ENCODE peak calls at places on chromosomes 16 and 17, in eight cellular contexts. W is H9, S is putamen, G is activated T-cell treated with anti-CD3 and anti-CD28 coated beads for 4 hours, P is SHP77, U is transverse colon, R is left ventricle myocardium inferior, J is T47D. Q is an unnamed sample.
A peak's percentile ranks its signal among the peaks of the same experiment; 100 is the strongest.

GRCh38 chr17:6070895-6071511 is 824 bp downstream of the WSCD1 start:
- DNase-seq in J (no peak), W (no peak), G (no peak), R (no peak), P (no peak), S (no peak), U (peak; percentile 27), Q (peak; percentile 32)

GRCh38 chr17:75950850-75951554 is 10.2 kb upstream of the FBF1 start:
- DNase-seq in U (no peak), R (no peak), S (no peak), J (no peak), W (no peak), P (no peak), G (no peak), Q (no peak)

GRCh38 chr16:11004957-11005610 is 60.7 kb downstream of the CLEC16A start:
- DNase-seq in G (no peak), S (no peak), J (no peak), R (no peak), P (no peak), U (no peak), W (no peak), Q (no peak)

GRCh38 chr17:36697907-36698526 is 96.6 kb downstream of the MRM1 start:
- DNase-seq in S (no peak), G (no peak), P (no peak), W (no peak), J (no peak), U (no peak), R (no peak), Q (peak; percentile 44)

GRCh38 chr16:67329901-67330300 is 3.3 kb downstream of the LRRC36 start:
- DNase-seq in J (no peak), R (no peak), G (no peak), S (no peak), U (no peak), P (no peak), W (no peak), Q (no peak)

GRCh38 chr16:54241525-54241924 is 45.1 kb downstream of the IRX3 start:
- DNase-seq in J (no peak), S (peak; percentile 13), R (no peak), G (no peak), U (no peak), W (no peak), P (no peak), Q (no peak)

GRCh38 chr17:273994-274832 is 78.4 kb downstream of the RPH3AL start:
- DNase-seq in W (no peak), R (no peak), U (no peak), S (no peak), J (no peak), P (no peak), G (no peak), Q (no peak)

GRCh38 chr17:44901323-44901965 is 2.2 kb upstream of the EFTUD2 start:
- DNase-seq in U (no peak), W (no peak), P (peak; percentile 24), G (no peak), J (no peak), R (no peak), S (no peak), Q (no peak)

GRCh38 chr17:72191901-72192300 is 71.1 kb downstream of the SOX9 start:
- DNase-seq in P (no peak), J (no peak), G (no peak), R (peak; percentile 65), U (no peak), S (no peak), W (no peak), Q (no peak)

GRCh38 chr16:71367243-71367976 is 8.9 kb downstream of the CALB2 start:
- DNase-seq in G (no peak), S (no peak), P (peak; percentile 70), U (peak; percentile 38), J (no peak), R (no peak), W (peak; percentile 91), Q (peak; percentile 69)

GRCh38 chr16:7086842-7087616 is 245.6 kb upstream of the RBFOX1 start:
- DNase-seq in W (peak; percentile 88), S (no peak), P (peak; percentile 36), G (no peak), R (peak; percentile 33), J (peak; percentile 4), U (no peak), Q (peak; percentile 78)

GRCh38 chr16:998211-998610 is 16.6 kb downstream of the SOX8 start:
- DNase-seq in G (no peak), S (no peak), P (no peak), J (no peak), R (no peak), U (no peak), W (no peak), Q (no peak)

GRCh38 chr17:42673885-42674754 is 2.7 kb downstream of the PLEKHH3 start:
- DNase-seq in P (no peak), S (no peak), G (no peak), R (peak; percentile 77), U (peak; percentile 66), J (peak; percentile 89), W (peak; percentile 89), Q (peak; percentile 55)

GRCh38 chr16:84138824-84139627 is 6.0 kb downstream of the HSDL1 start:
- DNase-seq in W (no peak), R (no peak), J (no peak), S (no peak), G (no peak), U (no peak), P (peak; percentile 58), Q (peak; percentile 67)

GRCh38 chr16:57732011-57732410 is 3.6 kb upstream of the KATNB1 start:
- DNase-seq in W (no peak), J (no peak), U (no peak), G (no peak), S (no peak), P (no peak), R (no peak), Q (no peak)

GRCh38 chr16:89114159-89114981 is 20.7 kb downstream of the ACSF3 start:
- DNase-seq in J (no peak), U (peak; percentile 6), P (no peak), R (peak; percentile 10), G (no peak), W (peak; percentile 52), S (no peak), Q (no peak)

GRCh38 chr16:54277845-54278703 is 8.5 kb downstream of the IRX3 start:
- DNase-seq in U (no peak), G (no peak), J (no peak), W (no peak), R (no peak), P (no peak), S (peak; percentile 30), Q (no peak)

GRCh38 chr17:56121661-56122060 is 31.6 kb upstream of the ANKFN1 start:
- DNase-seq in S (no peak), G (no peak), P (no peak), W (no peak), U (no peak), J (no peak), R (no peak), Q (no peak)

GRCh38 chr16:50152807-50153647 is at the start of gene TENT4B:
- DNase-seq in J (peak; percentile 86), P (peak; percentile 30), S (peak; percentile 88), W (peak; percentile 82), U (peak; percentile 91), R (peak; percentile 88), G (peak; percentile 79), Q (peak; percentile 91)

GRCh38 chr17:7888184-7888920 is at the start of gene CHD3:
- DNase-seq in G (peak; percentile 30), S (no peak), R (no peak), W (peak; percentile 44), P (peak; percentile 22), U (peak; percentile 45), J (peak; percentile 57), Q (peak; percentile 79)

GRCh38 chr17:58577696-58578095 is 63.3 kb upstream of the MTMR4 start:
- DNase-seq in J (peak; percentile 39), P (peak; percentile 33), W (peak; percentile 64), U (peak; percentile 23), G (peak; percentile 47), S (peak; percentile 92), R (peak; percentile 21), Q (peak; percentile 53)

GRCh38 chr17:72775237-72775636 is 317.3 kb downstream of the SLC39A11 start:
- DNase-seq in R (no peak), W (no peak), U (no peak), S (no peak), G (no peak), J (no peak), P (no peak), Q (no peak)

GRCh38 chr16:30964540-30965226 is 7.1 kb downstream of the SETD1A start:
- DNase-seq in J (no peak), P (no peak), R (no peak), G (no peak), U (no peak), W (no peak), S (no peak), Q (no peak)

GRCh38 chr16:79658301-79659001 is 57.9 kb upstream of the MAF start:
- DNase-seq in P (no peak), G (no peak), U (no peak), S (no peak), J (no peak), R (no peak), W (no peak), Q (peak; percentile 75)

GRCh38 chr17:62668091-62668804 is 40.8 kb downstream of the MRC2 start:
- DNase-seq in U (no peak), S (no peak), P (no peak), G (no peak), W (no peak), R (no peak), J (no peak), Q (no peak)

GRCh38 chr16:27080870-27081269 is 14.1 kb downstream of the C16orf82 start:
- DNase-seq in G (no peak), U (no peak), R (no peak), W (peak; percentile 72), J (peak; percentile 23), S (no peak), P (no peak), Q (peak; percentile 17)

GRCh38 chr17:36816889-36817288 is 120.4 kb upstream of the LHX1 start:
- DNase-seq in S (no peak), W (no peak), G (no peak), P (no peak), J (no peak), U (no peak), R (no peak), Q (no peak)

GRCh38 chr17:79042421-79043190 is 18.6 kb downstream of the C1QTNF1 start:
- DNase-seq in W (peak; percentile 81), P (peak; percentile 56), G (peak; percentile 53), U (peak; percentile 86), R (peak; percentile 69), J (peak; percentile 91), S (no peak), Q (no peak)

GRCh38 chr17:49819651-49820050 is 28.2 kb downstream of the TAC4 start:
- DNase-seq in S (no peak), P (no peak), W (no peak), J (no peak), G (no peak), R (no peak), U (no peak), Q (no peak)

GRCh38 chr16:83219285-83219684 is 588.5 kb upstream of the HSBP1 start:
- DNase-seq in W (no peak), S (no peak), U (no peak), G (no peak), J (no peak), P (no peak), R (no peak), Q (no peak)

GRCh38 chr16:77297996-77298637 is 98.9 kb downstream of the SYCE1L start:
- DNase-seq in W (no peak), R (no peak), P (no peak), G (no peak), J (no peak), U (no peak), S (no peak), Q (no peak)